ENCODE peak calls at places on chromosomes 7 and 10, in four cellular contexts. One of them, this sample, is unnamed.

GRCh38 chr10:118501637-118502440 is 93.6 kb downstream of the PRLHR start:
- DNase-seq in GM12878: no peak
- DNase-seq in K562: no peak
- DNase-seq in HEK293T: no peak
- DNase-seq in this sample: no peak

GRCh38 chr7:131835141-131835540 is 278.7 kb upstream of the PODXL start:
- DNase-seq in GM12878: no peak
- DNase-seq in K562: no peak
- DNase-seq in HEK293T: no peak
- DNase-seq in this sample: no peak

GRCh38 chr7:107659666-107660065 is 962 bp upstream of the SLC26A4 start:
- DNase-seq in K562: no peak
- DNase-seq in HEK293T: no peak
- DNase-seq in GM12878: no peak
- DNase-seq in this sample: no peak

GRCh38 chr7:12638851-12639467 is 48.5 kb upstream of the ARL4A start:
- DNase-seq in GM12878: no peak
- DNase-seq in HEK293T: peak
- DNase-seq in K562: peak
- DNase-seq in this sample: peak

GRCh38 chr7:141654551-141654950 is 47.4 kb downstream of the DENND11 start:
- DNase-seq in HEK293T: peak
- DNase-seq in K562: peak
- DNase-seq in GM12878: peak
- DNase-seq in this sample: peak

GRCh38 chr10:129498680-129499079 is 31.6 kb downstream of the MGMT start:
- DNase-seq in HEK293T: no peak
- DNase-seq in K562: no peak
- DNase-seq in GM12878: no peak
- DNase-seq in this sample: no peak

GRCh38 chr10:62815373-62816111 is 624 bp downstream of the EGR2 start:
- DNase-seq in HEK293T: no peak
- DNase-seq in GM12878: no peak
- DNase-seq in K562: no peak
- DNase-seq in this sample: no peak

GRCh38 chr10:78849115-78849514 is 219.7 kb upstream of the ZMIZ1 start:
- DNase-seq in K562: no peak
- DNase-seq in HEK293T: no peak
- DNase-seq in GM12878: no peak
- DNase-seq in this sample: no peak

GRCh38 chr7:139771001-139771956 is 6.5 kb downstream of the HIPK2 start:
- DNase-seq in K562: no peak
- DNase-seq in HEK293T: no peak
- DNase-seq in GM12878: no peak
- DNase-seq in this sample: no peak

GRCh38 chr7:7922684-7923385 is 45.8 kb upstream of the GLCCI1 start:
- DNase-seq in GM12878: no peak
- DNase-seq in K562: no peak
- DNase-seq in HEK293T: no peak
- DNase-seq in this sample: peak

GRCh38 chr7:152761116-152761748 is 1.7 kb downstream of the ACTR3B start:
- DNase-seq in GM12878: no peak
- DNase-seq in K562: no peak
- DNase-seq in HEK293T: no peak
- DNase-seq in this sample: no peak

GRCh38 chr10:103635580-103635979 is 142.1 kb downstream of the NEURL1 start:
- DNase-seq in GM12878: no peak
- DNase-seq in HEK293T: no peak
- DNase-seq in K562: no peak
- DNase-seq in this sample: no peak

GRCh38 chr7:100893910-100894763 is 1.6 kb downstream of the ACHE start:
- DNase-seq in GM12878: no peak
- DNase-seq in HEK293T: no peak
- DNase-seq in K562: peak
- DNase-seq in this sample: no peak

GRCh38 chr10:29081971-29082699 is 206.7 kb upstream of the LYZL1 start:
- DNase-seq in HEK293T: no peak
- DNase-seq in K562: no peak
- DNase-seq in GM12878: no peak
- DNase-seq in this sample: no peak

GRCh38 chr7:636396-636795 is 90.1 kb upstream of the DNAAF5 start:
- DNase-seq in K562: peak
- DNase-seq in HEK293T: no peak
- DNase-seq in GM12878: no peak
- DNase-seq in this sample: peak

GRCh38 chr10:55631071-55631654 is 729.9 kb downstream of the ZWINT start:
- DNase-seq in GM12878: no peak
- DNase-seq in HEK293T: peak
- DNase-seq in K562: no peak
- DNase-seq in this sample: no peak

GRCh38 chr7:19698331-19698730 is 10.5 kb downstream of the POLR1F start:
- DNase-seq in K562: no peak
- DNase-seq in GM12878: no peak
- DNase-seq in HEK293T: no peak
- DNase-seq in this sample: no peak

GRCh38 chr10:44383749-44384600 is 922 bp downstream of the CXCL12 start:
- DNase-seq in GM12878: no peak
- DNase-seq in HEK293T: no peak
- DNase-seq in K562: no peak
- DNase-seq in this sample: no peak

GRCh38 chr10:90363799-90364483 is 493.9 kb downstream of the HTR7 start:
- DNase-seq in K562: no peak
- DNase-seq in HEK293T: no peak
- DNase-seq in GM12878: no peak
- DNase-seq in this sample: no peak

GRCh38 chr7:38830826-38831225 is 78.2 kb downstream of the VPS41 start:
- DNase-seq in HEK293T: no peak
- DNase-seq in K562: no peak
- DNase-seq in GM12878: no peak
- DNase-seq in this sample: no peak

GRCh38 chr7:20257212-20257611 is 40.0 kb upstream of the MACC1 start:
- DNase-seq in K562: no peak
- DNase-seq in HEK293T: no peak
- DNase-seq in GM12878: no peak
- DNase-seq in this sample: no peak

GRCh38 chr7:127731431-127732080 is 79.6 kb downstream of the SND1 start:
- DNase-seq in HEK293T: no peak
- DNase-seq in GM12878: no peak
- DNase-seq in K562: no peak
- DNase-seq in this sample: no peak

GRCh38 chr7:29882481-29882880 is 76.2 kb downstream of the WIPF3 start:
- DNase-seq in GM12878: no peak
- DNase-seq in HEK293T: no peak
- DNase-seq in K562: no peak
- DNase-seq in this sample: no peak

GRCh38 chr10:98423691-98424120 is 8.7 kb upstream of the PYROXD2 start:
- DNase-seq in K562: no peak
- DNase-seq in HEK293T: peak
- DNase-seq in GM12878: no peak
- DNase-seq in this sample: peak

GRCh38 chr10:119421887-119422684 is 120.4 kb downstream of the RGS10 start:
- DNase-seq in K562: no peak
- DNase-seq in HEK293T: no peak
- DNase-seq in GM12878: no peak
- DNase-seq in this sample: no peak

DNA sequence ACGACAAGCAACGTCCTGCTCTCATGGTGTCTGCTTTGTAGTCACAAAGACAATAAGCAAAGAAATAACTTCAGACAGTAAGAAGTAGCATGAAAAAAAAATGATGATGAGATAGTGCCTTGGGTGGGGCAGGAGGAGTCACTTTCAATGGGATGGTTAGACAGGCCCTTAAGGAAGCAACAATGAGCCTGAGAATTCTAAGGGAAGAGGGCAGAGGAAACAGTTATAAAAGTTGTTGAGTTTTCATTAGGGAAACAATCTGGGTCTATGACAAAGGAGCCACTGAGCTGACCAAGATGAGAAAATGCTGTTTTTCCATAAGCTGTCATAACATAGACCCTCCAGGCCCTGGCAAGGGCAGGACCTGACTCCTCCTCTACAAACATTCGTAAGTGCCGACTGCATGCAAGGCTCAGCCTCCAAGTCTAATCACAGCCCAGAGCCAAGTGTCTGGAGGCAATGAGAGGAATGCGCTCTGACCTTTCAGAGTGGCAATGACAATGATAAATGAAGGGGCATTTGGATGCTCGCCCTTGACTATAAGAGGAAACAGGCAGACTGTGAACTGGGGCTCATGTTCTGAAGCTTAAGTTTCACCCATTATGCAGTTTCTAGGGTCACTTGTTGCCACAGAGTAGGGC is 43.7 kb downstream of the PPP1R3C start:
- DNase-seq in HEK293T: no peak
- DNase-seq in GM12878: no peak
- DNase-seq in K562: no peak
- DNase-seq in this sample: no peak
- TF ChIP-seq TARDBP in HEK293T: no peak
- TF ChIP-seq TARDBP in GM12878: no peak
- TF ChIP-seq TARDBP in K562: no peak
- TF ChIP-seq TARDBP in this sample: no peak

GRCh38 chr7:51055039-51055840 is 261.4 kb downstream of the COBL start:
- DNase-seq in GM12878: no peak
- DNase-seq in HEK293T: no peak
- DNase-seq in K562: no peak
- DNase-seq in this sample: no peak

GRCh38 chr7:51058764-51059163 is 257.8 kb downstream of the COBL start:
- DNase-seq in K562: no peak
- DNase-seq in GM12878: no peak
- DNase-seq in HEK293T: no peak
- DNase-seq in this sample: no peak

GRCh38 chr7:51062222-51062987 is 254.2 kb downstream of the COBL start:
- DNase-seq in HEK293T: no peak
- DNase-seq in GM12878: no peak
- DNase-seq in K562: no peak
- DNase-seq in this sample: no peak

GRCh38 chr7:51060536-51060935 is 256.1 kb downstream of the COBL start:
- DNase-seq in K562: no peak
- DNase-seq in HEK293T: no peak
- DNase-seq in GM12878: no peak
- DNase-seq in this sample: no peak

DNA sequence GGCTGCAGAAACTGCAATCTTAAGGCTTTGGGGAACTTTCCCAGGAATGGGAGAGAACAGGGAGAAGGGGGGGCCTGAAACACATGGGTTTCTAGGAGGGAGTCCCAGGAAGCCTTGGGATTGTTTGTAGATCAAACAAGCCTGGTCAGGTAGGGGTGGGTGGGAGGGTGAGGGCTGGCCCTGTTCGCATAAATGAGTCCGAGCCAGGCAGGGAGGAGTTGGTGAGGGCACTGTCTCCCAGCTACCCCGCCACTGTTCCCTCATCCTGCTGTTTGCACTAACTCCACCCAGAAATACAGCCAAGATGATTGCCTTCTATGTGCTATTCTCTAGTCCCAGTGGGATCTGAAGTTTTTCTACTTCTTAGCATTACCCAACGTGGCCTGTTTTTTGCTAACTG is 257.1 kb downstream of the COBL start:
- DNase-seq in GM12878: no peak
- DNase-seq in K562: no peak
- DNase-seq in HEK293T: no peak
- DNase-seq in this sample: no peak
- TF ChIP-seq TARDBP in GM12878: no peak
- TF ChIP-seq TARDBP in K562: no peak
- TF ChIP-seq TARDBP in HEK293T: no peak
- TF ChIP-seq TARDBP in this sample: no peak

DNA sequence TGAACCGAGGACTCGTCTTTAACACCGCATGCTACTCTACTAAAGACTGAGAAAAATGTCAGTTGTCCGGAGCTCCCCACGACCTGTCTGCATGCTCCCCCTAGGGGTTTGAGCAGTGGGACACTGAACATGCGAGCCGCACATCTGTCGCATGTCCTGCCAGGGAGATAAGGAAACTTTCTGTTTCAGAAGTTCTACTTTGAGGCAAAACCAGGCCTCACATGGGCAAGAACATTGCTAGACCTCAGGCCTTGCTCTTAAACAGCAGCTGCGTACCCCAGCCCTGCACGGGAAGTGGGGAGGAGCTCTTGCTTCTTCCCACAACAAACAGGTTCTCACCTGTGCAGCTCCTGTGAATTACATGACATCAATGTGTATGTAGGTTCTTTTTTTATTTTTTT is 30.3 kb upstream of the HERPUD2 start:
- DNase-seq in HEK293T: no peak
- DNase-seq in GM12878: peak
- DNase-seq in K562: no peak
- DNase-seq in this sample: peak
- TF ChIP-seq TARDBP in HEK293T: no peak
- TF ChIP-seq TARDBP in GM12878: no peak
- TF ChIP-seq TARDBP in K562: no peak
- TF ChIP-seq TARDBP in this sample: no peak

DNA sequence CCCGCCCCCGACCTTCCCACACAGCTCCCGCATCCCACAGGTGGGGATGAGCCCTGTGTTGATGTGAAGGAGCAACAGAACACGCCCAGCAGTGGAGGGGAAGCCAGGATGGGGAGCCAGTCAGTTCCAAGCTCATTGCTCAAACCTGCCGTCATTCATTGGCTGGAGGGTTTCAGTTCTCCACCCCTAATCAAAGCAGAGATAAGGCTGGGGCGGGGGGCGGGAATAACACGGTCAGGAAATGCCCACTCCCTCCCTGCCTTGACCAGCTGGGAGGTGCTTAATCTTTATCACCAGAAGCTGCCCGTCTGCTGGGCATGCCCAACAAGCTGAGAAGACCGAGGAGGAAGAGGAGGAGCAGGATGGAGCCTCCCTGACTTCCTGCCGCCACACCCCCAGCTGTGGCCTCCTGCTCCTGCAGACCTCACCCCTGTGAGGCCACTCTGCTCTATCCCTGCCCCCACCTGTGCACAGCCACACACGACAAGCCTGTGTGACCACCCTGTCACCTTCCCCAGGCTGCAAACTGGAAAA is 265.1 kb downstream of the ZEB1 start:
- DNase-seq in K562: no peak
- DNase-seq in GM12878: no peak
- DNase-seq in HEK293T: no peak
- DNase-seq in this sample: no peak
- TF ChIP-seq TARDBP in K562: no peak
- TF ChIP-seq TARDBP in GM12878: no peak
- TF ChIP-seq TARDBP in HEK293T: no peak
- TF ChIP-seq TARDBP in this sample: no peak